ENCODE peak calls at places on chromosomes 7 and 10, in seven cellular contexts. Y is Panc1, Z is prostate gland, B is spleen, S is HCT116, G is upper lobe of left lung, T is transverse colon. V is an unnamed sample. For H3K4me1, the result is how much of the 10 kb centered on the place peaks cover.

GRCh38 chr7:114539575-114539974 is 125.0 kb downstream of the FOXP2 start:
- DNase-seq in T (peak), B (no peak), Y (no peak), G (no peak), S (peak), Z (no peak), V (no peak)

GRCh38 chr7:28773423-28774129 is 184.6 kb downstream of the TRIL start:
- DNase-seq in T (peak), S (no peak), B (no peak), G (no peak), Y (no peak), Z (no peak), V (no peak)

GRCh38 chr10:13873201-13873600 is 286.4 kb downstream of the PRPF18 start:
- DNase-seq in B (no peak), G (no peak), T (no peak), S (no peak), Y (no peak), Z (no peak), V (no peak)

GRCh38 chr10:34240031-34240430 is 575.1 kb downstream of the PARD3 start:
- DNase-seq in Z (no peak), S (no peak), T (no peak), Y (no peak), B (no peak), G (no peak), V (no peak)

GRCh38 chr7:152335900-152336571 is 99.8 kb downstream of the KMT2C start:
- DNase-seq in T (no peak), Z (no peak), Y (no peak), G (no peak), S (no peak), B (no peak), V (no peak)

GRCh38 chr7:29557954-29558353 is 5.7 kb upstream of the PRR15 start:
- DNase-seq in B (no peak), Y (no peak), T (no peak), Z (no peak), G (peak), S (no peak), V (no peak)

GRCh38 chr10:42734537-42734936 is 48.1 kb upstream of the BMS1 start:
- DNase-seq in S (no peak), B (no peak), G (peak), Y (no peak), T (no peak), Z (no peak), V (no peak)

GRCh38 chr10:91930939-91931338 is 7.4 kb downstream of the BTAF1 start:
- DNase-seq in Z (no peak), S (no peak), T (no peak), G (no peak), B (no peak), Y (no peak), V (no peak)

GRCh38 chr7:23533160-23533559 is 1.4 kb upstream of the TRA2A start:
- DNase-seq in G (no peak), Z (no peak), S (no peak), Y (no peak), B (no peak), T (no peak), V (no peak)

GRCh38 chr7:139562491-139562890 is 39.0 kb downstream of the CLEC2L start:
- DNase-seq in S (no peak), T (no peak), G (no peak), Z (no peak), B (peak), Y (no peak), V (peak)

GRCh38 chr7:17289074-17289665 is 9.3 kb upstream of the AHR start:
- DNase-seq in Z (no peak), Y (no peak), T (no peak), S (no peak), G (peak), B (no peak), V (no peak)

GRCh38 chr7:46363688-46364087 is 442.6 kb upstream of the IGFBP3 start:
- DNase-seq in S (no peak), T (no peak), Z (no peak), B (no peak), G (no peak), Y (no peak), V (no peak)

GRCh38 chr7:57218196-57218716 is 86.0 kb upstream of the ZNF479 start:
- DNase-seq in T (no peak), S (no peak), B (peak), Y (no peak), Z (no peak), G (no peak), V (peak)

GRCh38 chr7:133703547-133703946 is 423.6 kb upstream of the LRGUK start:
- DNase-seq in Y (no peak), Z (no peak), B (no peak), G (no peak), S (no peak), T (no peak), V (no peak)

GRCh38 chr10:35386594-35387174 is 50.4 kb downstream of the CCNY start:
- DNase-seq in Y (no peak), S (no peak), G (no peak), Z (no peak), T (no peak), B (no peak), V (no peak)

GRCh38 chr10:121541450-121541849 is 56.8 kb downstream of the FGFR2 start:
- DNase-seq in T (no peak), G (no peak), Z (no peak), S (no peak), Y (no peak), B (no peak), V (no peak)
- H3K4me1 ChIP-seq in T (under half), G (under half), Z (under half), S (under half), Y (under half), B (under half), V (under half)

DNA sequence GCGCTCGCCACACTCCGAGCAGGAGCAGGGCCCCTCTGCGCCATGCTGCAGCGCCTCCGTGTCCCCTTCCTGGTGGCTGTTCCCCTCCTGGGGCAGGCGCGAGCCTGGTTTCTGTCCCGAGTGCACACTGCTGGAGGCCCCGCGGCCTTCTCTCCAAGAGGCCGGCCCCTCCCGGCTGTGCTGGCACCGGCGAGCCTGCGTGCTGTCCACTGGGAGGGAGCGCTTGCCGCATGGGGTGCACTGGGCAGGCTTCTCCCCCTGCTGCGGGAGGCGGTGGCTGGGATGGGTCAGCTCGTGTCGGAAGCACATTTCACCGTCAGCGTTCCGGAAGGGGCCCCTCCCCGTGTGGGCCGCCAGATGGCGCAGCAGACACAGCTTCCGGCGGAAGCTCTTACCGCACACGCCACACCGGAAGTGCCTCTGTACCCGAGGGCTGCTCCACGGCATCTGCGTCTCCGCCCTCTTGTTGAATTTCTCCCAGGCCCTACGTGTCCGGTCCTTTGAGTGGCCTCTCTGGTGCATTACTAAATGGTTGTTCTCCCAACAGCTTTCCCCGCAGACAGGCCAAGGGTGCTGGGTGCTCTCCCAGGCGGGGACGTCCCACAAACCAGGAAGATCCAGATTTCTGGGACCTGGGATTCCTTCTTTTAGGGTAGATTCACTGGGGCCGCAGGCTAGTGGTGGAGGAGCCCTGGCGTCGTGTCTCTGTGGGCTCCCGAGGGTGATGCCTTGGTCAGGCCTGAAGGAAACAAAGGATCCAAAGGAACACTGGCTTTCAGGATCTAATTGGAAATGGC is 18.7 kb downstream of the ZNF786 start:
- DNase-seq in T (no peak), Y (no peak), Z (no peak), G (peak), B (peak), S (peak), V (no peak)
- TF ChIP-seq CTCF in T (no peak), Y (peak), Z (no peak), G (peak), B (no peak), S (no peak), V (no peak)

GRCh38 chr10:73968101-73968515 is 29.8 kb upstream of the VCL start:
- DNase-seq in B (no peak), Y (no peak), Z (no peak), S (no peak), T (no peak), G (no peak), V (no peak)

GRCh38 chr10:73964743-73965142 is 33.2 kb upstream of the VCL start:
- DNase-seq in S (no peak), Y (no peak), B (no peak), T (no peak), Z (no peak), G (no peak), V (no peak)

GRCh38 chr10:73967544-73967943 is 30.4 kb upstream of the VCL start:
- DNase-seq in Z (no peak), G (no peak), B (no peak), T (no peak), S (no peak), Y (no peak), V (no peak)

GRCh38 chr10:73965890-73966768 is 31.8 kb upstream of the VCL start:
- DNase-seq in B (no peak), S (peak), Z (peak), T (peak), Y (peak), G (peak), V (peak)

GRCh38 chr10:73967022-73967429 is 30.9 kb upstream of the VCL start:
- DNase-seq in Y (no peak), B (no peak), T (no peak), Z (no peak), S (no peak), G (no peak), V (no peak)
- TF ChIP-seq POLR2AphosphoS5 in Y (no peak), B (no peak), T (no peak), Z (no peak), S (no peak), G (no peak), V (no peak)

DNA sequence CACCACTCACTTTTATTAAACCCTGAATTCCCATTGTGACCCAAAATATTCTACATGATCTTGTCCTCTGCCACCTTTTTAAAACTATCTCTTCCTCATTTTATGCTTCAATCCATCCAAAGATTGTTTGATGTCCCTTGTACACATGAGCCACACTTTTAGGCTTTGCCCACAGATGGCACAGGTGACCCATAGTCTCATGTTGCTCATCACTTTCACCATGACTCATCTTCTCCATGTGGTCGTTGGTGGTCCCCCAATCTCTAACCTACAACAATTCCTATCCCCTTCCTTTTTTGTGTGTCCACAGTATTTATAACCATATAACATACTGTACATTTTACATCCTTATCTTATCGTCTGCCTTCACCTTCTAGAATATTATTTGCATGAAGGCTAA is 271.5 kb upstream of the ZWINT start:
- DNase-seq in B (no peak), G (no peak), Z (no peak), Y (no peak), T (no peak), S (no peak), V (no peak)
- H3K4me1 ChIP-seq in B (under half), G (under half), Z (under half), Y (under half), T (under half), S (under half), V (under half)

GRCh38 chr10:79203833-79204232 is 135.1 kb downstream of the ZMIZ1 start:
- DNase-seq in T (no peak), Y (no peak), Z (no peak), S (no peak), G (no peak), B (no peak), V (no peak)
- TF ChIP-seq CTCF in T (no peak), Y (no peak), Z (no peak), S (no peak), G (no peak), B (no peak), V (no peak)

DNA sequence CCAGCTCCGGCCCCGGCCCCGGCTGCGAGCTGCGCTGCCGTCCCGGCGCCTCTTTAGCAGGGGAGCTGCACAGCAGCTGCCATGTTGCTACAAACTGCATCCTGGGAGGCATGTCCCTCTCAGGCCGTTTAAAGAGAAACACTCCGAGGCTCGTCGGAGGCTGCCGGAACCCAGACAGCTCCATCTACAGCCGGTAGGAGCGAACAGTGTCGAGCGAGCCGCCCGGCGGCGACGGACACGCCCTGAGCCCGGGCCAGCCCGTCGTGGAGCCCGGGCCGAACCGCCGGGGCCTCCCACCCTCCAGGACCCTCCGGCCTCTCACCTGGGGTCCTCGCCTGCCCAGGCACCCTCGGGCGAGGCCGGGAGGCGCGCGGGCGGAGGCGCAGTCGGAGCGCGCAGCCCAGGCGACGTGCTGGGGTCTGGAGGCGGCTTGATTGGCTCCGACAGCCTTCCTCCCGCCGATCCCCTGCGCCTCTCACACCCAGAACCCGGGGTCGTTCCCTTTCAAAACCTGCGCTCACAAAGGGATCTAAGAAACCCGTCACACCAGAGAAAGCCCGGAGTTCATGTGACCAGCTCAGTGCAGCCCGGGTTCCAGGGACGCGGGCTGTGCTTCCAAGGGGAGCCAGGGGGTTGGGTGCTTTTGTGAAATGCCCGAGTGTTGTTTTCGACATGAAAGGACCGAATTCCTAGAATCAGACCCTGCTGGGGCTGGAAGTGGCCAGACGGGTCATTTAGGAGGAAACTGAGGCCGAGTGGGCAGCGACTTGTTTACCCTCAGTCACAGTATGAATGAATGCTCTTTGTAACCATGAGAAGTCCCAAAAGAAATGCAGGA is at the start of gene ZNF777:
- DNase-seq in T (peak), Z (peak), G (peak), Y (peak), B (peak), S (peak), V (peak)
- TF ChIP-seq POLR2AphosphoS5 in T (no peak), Z (peak), G (no peak), Y (peak), B (peak), S (peak), V (no peak)

DNA sequence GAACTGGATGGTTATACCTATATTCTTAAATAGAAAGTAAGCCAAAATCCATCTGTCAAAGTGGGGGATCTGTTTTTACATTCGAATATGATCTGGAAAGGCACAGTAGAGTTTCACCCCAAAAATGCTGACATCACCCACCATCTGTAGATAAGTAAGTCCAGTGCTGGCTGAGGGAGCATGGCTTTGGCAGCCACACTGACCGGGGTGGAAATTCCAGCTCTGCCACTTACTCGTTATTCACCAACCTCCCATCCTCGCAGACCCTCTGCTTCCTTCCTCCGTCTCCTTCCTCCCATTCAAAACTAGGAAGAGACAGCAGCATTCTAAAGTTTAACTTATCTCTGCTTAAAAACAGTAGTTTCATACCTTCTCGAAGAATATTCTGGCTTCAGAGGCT is 84.9 kb upstream of the GATA3 start:
- DNase-seq in S (no peak), Z (no peak), B (no peak), Y (no peak), T (no peak), G (no peak), V (no peak)
- H3K4me1 ChIP-seq in S (under half), Z (under half), B (under half), Y (under half), T (under half), G (under half), V (under half)